ENCODE peak calls at places on chromosomes 12 and 14, in nine cellular contexts. One of them, this sample, is unnamed.

GRCh38 chr14:96888593-96888992 is 91.4 kb downstream of the VRK1 start:
- DNase-seq in erythroblast: no peak
- DNase-seq in caudate nucleus: no peak
- DNase-seq in NCI-H1092 treated with DMSO at 0.1 percent for 48 hours: peak; percentile 20
- DNase-seq in esophagus muscularis mucosa: no peak
- DNase-seq in astrocyte of the spinal cord: peak; percentile 11
- DNase-seq in HEK293T: peak; percentile 72
- DNase-seq in GM23248: no peak
- DNase-seq in left cardiac atrium: no peak
- DNase-seq in this sample: no peak

GRCh38 chr12:52197371-52198231 is 5.8 kb upstream of the KRT80 start:
- DNase-seq in erythroblast: no peak
- DNase-seq in caudate nucleus: no peak
- DNase-seq in NCI-H1092 treated with DMSO at 0.1 percent for 48 hours: peak; percentile 14
- DNase-seq in esophagus muscularis mucosa: no peak
- DNase-seq in astrocyte of the spinal cord: no peak
- DNase-seq in HEK293T: no peak
- DNase-seq in GM23248: peak; percentile 22
- DNase-seq in left cardiac atrium: no peak
- DNase-seq in this sample: no peak

GRCh38 chr14:56816575-56817391 is 6.5 kb upstream of the OTX2 start:
- DNase-seq in erythroblast: peak; percentile 13
- DNase-seq in caudate nucleus: no peak
- DNase-seq in NCI-H1092 treated with DMSO at 0.1 percent for 48 hours: no peak
- DNase-seq in esophagus muscularis mucosa: no peak
- DNase-seq in astrocyte of the spinal cord: no peak
- DNase-seq in HEK293T: no peak
- DNase-seq in GM23248: no peak
- DNase-seq in left cardiac atrium: no peak
- DNase-seq in this sample: no peak

GRCh38 chr12:109223211-109223610 is 85.9 kb downstream of the FOXN4 start:
- DNase-seq in erythroblast: no peak
- DNase-seq in caudate nucleus: no peak
- DNase-seq in NCI-H1092 treated with DMSO at 0.1 percent for 48 hours: no peak
- DNase-seq in esophagus muscularis mucosa: no peak
- DNase-seq in astrocyte of the spinal cord: no peak
- DNase-seq in HEK293T: no peak
- DNase-seq in GM23248: no peak
- DNase-seq in left cardiac atrium: no peak
- DNase-seq in this sample: no peak

GRCh38 chr12:77124767-77125166 is 59.4 kb upstream of the E2F7 start:
- DNase-seq in erythroblast: no peak
- DNase-seq in caudate nucleus: no peak
- DNase-seq in NCI-H1092 treated with DMSO at 0.1 percent for 48 hours: no peak
- DNase-seq in esophagus muscularis mucosa: no peak
- DNase-seq in astrocyte of the spinal cord: peak; percentile 76
- DNase-seq in HEK293T: no peak
- DNase-seq in GM23248: peak; percentile 89
- DNase-seq in left cardiac atrium: no peak
- DNase-seq in this sample: no peak

GRCh38 chr14:68018598-68018997 is 199.0 kb downstream of the RAD51B start:
- DNase-seq in erythroblast: no peak
- DNase-seq in caudate nucleus: no peak
- DNase-seq in NCI-H1092 treated with DMSO at 0.1 percent for 48 hours: no peak
- DNase-seq in esophagus muscularis mucosa: no peak
- DNase-seq in astrocyte of the spinal cord: no peak
- DNase-seq in HEK293T: no peak
- DNase-seq in GM23248: peak; percentile 19
- DNase-seq in left cardiac atrium: no peak
- DNase-seq in this sample: no peak

GRCh38 chr12:12079291-12079690 is 8.6 kb downstream of the BCL2L14 start:
- DNase-seq in erythroblast: no peak
- DNase-seq in caudate nucleus: no peak
- DNase-seq in NCI-H1092 treated with DMSO at 0.1 percent for 48 hours: no peak
- DNase-seq in esophagus muscularis mucosa: peak; percentile 42
- DNase-seq in astrocyte of the spinal cord: peak; percentile 27
- DNase-seq in HEK293T: no peak
- DNase-seq in GM23248: peak; percentile 64
- DNase-seq in left cardiac atrium: no peak
- DNase-seq in this sample: no peak

GRCh38 chr14:83342590-83342989 is 1808.9 kb upstream of the SEL1L start:
- DNase-seq in erythroblast: no peak
- DNase-seq in caudate nucleus: no peak
- DNase-seq in NCI-H1092 treated with DMSO at 0.1 percent for 48 hours: no peak
- DNase-seq in esophagus muscularis mucosa: no peak
- DNase-seq in astrocyte of the spinal cord: no peak
- DNase-seq in HEK293T: no peak
- DNase-seq in GM23248: peak; percentile 39
- DNase-seq in left cardiac atrium: peak; percentile 69
- DNase-seq in this sample: no peak

GRCh38 chr14:69049675-69050074 is 70.6 kb upstream of the ACTN1 start:
- DNase-seq in erythroblast: no peak
- DNase-seq in caudate nucleus: no peak
- DNase-seq in NCI-H1092 treated with DMSO at 0.1 percent for 48 hours: no peak
- DNase-seq in esophagus muscularis mucosa: no peak
- DNase-seq in astrocyte of the spinal cord: peak; percentile 72
- DNase-seq in HEK293T: no peak
- DNase-seq in GM23248: peak; percentile 80
- DNase-seq in left cardiac atrium: peak; percentile 53
- DNase-seq in this sample: no peak

GRCh38 chr14:76995279-76996035 is 33.1 kb downstream of the IRF2BPL start:
- DNase-seq in erythroblast: no peak
- DNase-seq in caudate nucleus: peak; percentile 48
- DNase-seq in NCI-H1092 treated with DMSO at 0.1 percent for 48 hours: no peak
- DNase-seq in esophagus muscularis mucosa: no peak
- DNase-seq in astrocyte of the spinal cord: no peak
- DNase-seq in HEK293T: no peak
- DNase-seq in GM23248: no peak
- DNase-seq in left cardiac atrium: no peak
- DNase-seq in this sample: peak; percentile 63

GRCh38 chr14:81220488-81220766 is 332 bp downstream of the GTF2A1 start:
- DNase-seq in erythroblast: no peak
- DNase-seq in caudate nucleus: no peak
- DNase-seq in NCI-H1092 treated with DMSO at 0.1 percent for 48 hours: peak; percentile 64
- DNase-seq in esophagus muscularis mucosa: no peak
- DNase-seq in astrocyte of the spinal cord: no peak
- DNase-seq in HEK293T: no peak
- DNase-seq in GM23248: no peak
- DNase-seq in left cardiac atrium: no peak
- DNase-seq in this sample: no peak

GRCh38 chr12:24695657-24696329 is 253.1 kb downstream of the BCAT1 start:
- DNase-seq in erythroblast: peak; percentile 73
- DNase-seq in caudate nucleus: no peak
- DNase-seq in NCI-H1092 treated with DMSO at 0.1 percent for 48 hours: no peak
- DNase-seq in esophagus muscularis mucosa: no peak
- DNase-seq in astrocyte of the spinal cord: no peak
- DNase-seq in HEK293T: no peak
- DNase-seq in GM23248: peak; percentile 11
- DNase-seq in left cardiac atrium: no peak
- DNase-seq in this sample: no peak

This sample was measured in activated CD4-positive, alpha-beta memory T cell treated with anti-CD3 and anti-CD28 coated beads for 36 hours.